ENCODE peak calls at places on chromosome 1, in four cellular contexts. One of them, this sample, is unnamed.

GRCh38 chr1:241828576-241828975 is 19.4 kb upstream of the EXO1 start:
- DNase-seq in neural progenitor cell: no peak
- DNase-seq in HCT116: no peak
- DNase-seq in GM23248: peak
- DNase-seq in this sample: peak

GRCh38 chr1:57591854-57592253 is 168.0 kb upstream of the DAB1 start:
- DNase-seq in neural progenitor cell: no peak
- DNase-seq in HCT116: no peak
- DNase-seq in GM23248: no peak
- DNase-seq in this sample: no peak

GRCh38 chr1:2523891-2524609 is 2.3 kb downstream of the PANK4 start:
- DNase-seq in neural progenitor cell: no peak
- DNase-seq in HCT116: no peak
- DNase-seq in GM23248: no peak
- DNase-seq in this sample: no peak

GRCh38 chr1:113391643-113392271 is 1.4 kb downstream of the MAGI3 start:
- DNase-seq in GM23248: peak
- DNase-seq in HCT116: no peak
- DNase-seq in neural progenitor cell: peak
- DNase-seq in this sample: peak

GRCh38 chr1:245869847-245870246 is 637.2 kb downstream of the SMYD3 start:
- DNase-seq in HCT116: no peak
- DNase-seq in neural progenitor cell: no peak
- DNase-seq in GM23248: no peak
- DNase-seq in this sample: peak

GRCh38 chr1:112849425-112849966 is 106.5 kb downstream of the SLC16A1 start:
- DNase-seq in neural progenitor cell: peak
- DNase-seq in GM23248: peak
- DNase-seq in HCT116: no peak
- DNase-seq in this sample: peak

GRCh38 chr1:5119496-5120234 is 465.3 kb downstream of the AJAP1 start:
- DNase-seq in GM23248: no peak
- DNase-seq in neural progenitor cell: peak
- DNase-seq in HCT116: no peak
- DNase-seq in this sample: peak

GRCh38 chr1:157994081-157994581 is 686 bp downstream of the KIRREL1 start:
- DNase-seq in GM23248: peak
- DNase-seq in neural progenitor cell: no peak
- DNase-seq in HCT116: no peak
- DNase-seq in this sample: no peak

GRCh38 chr1:7420706-7421105 is 350.4 kb upstream of the VAMP3 start:
- DNase-seq in GM23248: no peak
- DNase-seq in neural progenitor cell: no peak
- DNase-seq in HCT116: no peak
- DNase-seq in this sample: no peak
- TF ChIP-seq EZH2phosphoT487 in GM23248: no peak
- TF ChIP-seq EZH2phosphoT487 in neural progenitor cell: no peak
- TF ChIP-seq EZH2phosphoT487 in HCT116: no peak
- TF ChIP-seq EZH2phosphoT487 in this sample: no peak

GRCh38 chr1:205600085-205600484 is 31.7 kb downstream of the ELK4 start:
- DNase-seq in HCT116: no peak
- DNase-seq in neural progenitor cell: no peak
- DNase-seq in GM23248: peak
- DNase-seq in this sample: peak

GRCh38 chr1:205601209-205601608 is 30.6 kb downstream of the ELK4 start:
- DNase-seq in neural progenitor cell: no peak
- DNase-seq in GM23248: no peak
- DNase-seq in HCT116: no peak
- DNase-seq in this sample: no peak

GRCh38 chr1:205598841-205599666 is 32.8 kb downstream of the ELK4 start:
- DNase-seq in neural progenitor cell: no peak
- DNase-seq in HCT116: no peak
- DNase-seq in GM23248: no peak
- DNase-seq in this sample: no peak

GRCh38 chr1:205597691-205598314 is 34.0 kb downstream of the ELK4 start:
- DNase-seq in neural progenitor cell: no peak
- DNase-seq in HCT116: no peak
- DNase-seq in GM23248: no peak
- DNase-seq in this sample: no peak

GRCh38 chr1:205599667-205600042 is 32.2 kb downstream of the ELK4 start:
- DNase-seq in HCT116: no peak
- DNase-seq in neural progenitor cell: no peak
- DNase-seq in GM23248: no peak
- DNase-seq in this sample: no peak
- H3K9ac ChIP-seq in HCT116: no peak
- H3K9ac ChIP-seq in neural progenitor cell: no peak
- H3K9ac ChIP-seq in GM23248: no peak
- H3K9ac ChIP-seq in this sample: no peak

GRCh38 chr1:26410706-26411623 is at the start of gene LIN28A:
- DNase-seq in GM23248: no peak
- DNase-seq in neural progenitor cell: peak
- DNase-seq in HCT116: no peak
- DNase-seq in this sample: no peak

GRCh38 chr1:26409191-26409751 is 1.3 kb upstream of the LIN28A start:
- DNase-seq in GM23248: no peak
- DNase-seq in neural progenitor cell: peak
- DNase-seq in HCT116: no peak
- DNase-seq in this sample: no peak

GRCh38 chr1:26413031-26413430 is 2.4 kb downstream of the LIN28A start:
- DNase-seq in HCT116: no peak
- DNase-seq in neural progenitor cell: peak
- DNase-seq in GM23248: no peak
- DNase-seq in this sample: no peak

GRCh38 chr1:26412180-26412840 is 1.7 kb downstream of the LIN28A start:
- DNase-seq in neural progenitor cell: peak
- DNase-seq in HCT116: no peak
- DNase-seq in GM23248: no peak
- DNase-seq in this sample: no peak

GRCh38 chr1:26411624-26412074 is 1.0 kb downstream of the LIN28A start:
- DNase-seq in GM23248: no peak
- DNase-seq in neural progenitor cell: peak
- DNase-seq in HCT116: no peak
- DNase-seq in this sample: no peak
- TF ChIP-seq EZH2 in GM23248: peak
- TF ChIP-seq EZH2 in neural progenitor cell: no peak
- TF ChIP-seq EZH2 in HCT116: no peak
- TF ChIP-seq EZH2 in this sample: no peak

GRCh38 chr1:231419147-231419546 is 2.9 kb downstream of the EGLN1 start:
- DNase-seq in HCT116: no peak
- DNase-seq in GM23248: no peak
- DNase-seq in neural progenitor cell: no peak
- DNase-seq in this sample: peak

GRCh38 chr1:231419738-231420298 is 2.3 kb downstream of the EGLN1 start:
- DNase-seq in HCT116: no peak
- DNase-seq in GM23248: peak
- DNase-seq in neural progenitor cell: peak
- DNase-seq in this sample: no peak

GRCh38 chr1:231421616-231421970 is 494 bp downstream of the EGLN1 start:
- DNase-seq in neural progenitor cell: no peak
- DNase-seq in HCT116: no peak
- DNase-seq in GM23248: peak
- DNase-seq in this sample: peak

GRCh38 chr1:231420959-231421615 is 1.0 kb downstream of the EGLN1 start:
- DNase-seq in GM23248: peak
- DNase-seq in neural progenitor cell: peak
- DNase-seq in HCT116: no peak
- DNase-seq in this sample: peak

DNA sequence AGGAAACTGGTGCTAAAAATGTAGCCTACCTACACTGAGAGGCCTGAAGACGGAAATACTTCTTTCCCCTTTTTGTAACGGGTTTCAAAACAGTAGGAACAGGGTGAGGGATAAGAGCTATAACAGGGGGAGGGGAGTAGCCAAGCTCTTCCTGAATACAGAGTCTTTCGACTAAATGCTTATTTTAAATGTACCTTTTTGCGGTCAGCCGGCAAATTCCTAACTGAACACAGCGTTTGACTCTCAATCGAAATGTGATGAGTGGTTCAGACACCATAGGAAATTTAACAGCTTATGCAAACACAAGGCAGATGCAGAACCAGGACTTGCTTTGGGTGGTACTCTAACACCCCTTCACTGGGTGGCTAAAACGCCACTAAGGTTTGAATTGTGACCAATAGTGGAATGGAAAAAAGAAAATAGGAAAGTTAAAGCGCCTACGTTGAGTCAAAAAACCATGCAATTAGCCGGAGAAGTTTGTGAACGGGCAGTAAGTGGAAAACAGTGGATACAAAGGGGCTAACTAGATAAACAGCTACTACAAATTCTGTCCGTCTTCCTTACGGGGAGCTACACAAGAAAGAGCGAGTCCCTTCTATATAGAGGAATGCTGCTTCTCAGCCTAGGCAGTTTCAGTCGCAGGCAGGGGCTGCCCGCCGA is 1.7 kb downstream of the EGLN1 start:
- DNase-seq in GM23248: peak
- DNase-seq in neural progenitor cell: peak
- DNase-seq in HCT116: no peak
- DNase-seq in this sample: peak
- TF ChIP-seq EZH2phosphoT487 in GM23248: no peak
- TF ChIP-seq EZH2phosphoT487 in neural progenitor cell: no peak
- TF ChIP-seq EZH2phosphoT487 in HCT116: no peak
- TF ChIP-seq EZH2phosphoT487 in this sample: no peak

GRCh38 chr1:37999434-38000232 is 5.7 kb downstream of the FHL3 start:
- DNase-seq in neural progenitor cell: peak
- DNase-seq in GM23248: peak
- DNase-seq in HCT116: no peak
- DNase-seq in this sample: peak
- H3K9ac ChIP-seq in neural progenitor cell: peak
- H3K9ac ChIP-seq in GM23248: peak
- H3K9ac ChIP-seq in HCT116: peak
- H3K9ac ChIP-seq in this sample: peak

GRCh38 chr1:20729990-20730689 is 2.4 kb downstream of the SH2D5 start:
- DNase-seq in HCT116: no peak
- DNase-seq in GM23248: no peak
- DNase-seq in neural progenitor cell: no peak
- DNase-seq in this sample: no peak

GRCh38 chr1:20727746-20728316 is 4.7 kb downstream of the SH2D5 start:
- DNase-seq in neural progenitor cell: peak
- DNase-seq in GM23248: no peak
- DNase-seq in HCT116: no peak
- DNase-seq in this sample: no peak

GRCh38 chr1:20728371-20729154 is 3.9 kb downstream of the SH2D5 start:
- DNase-seq in neural progenitor cell: no peak
- DNase-seq in GM23248: no peak
- DNase-seq in HCT116: no peak
- DNase-seq in this sample: no peak

GRCh38 chr1:20730690-20731056 is 1.8 kb downstream of the SH2D5 start:
- DNase-seq in GM23248: no peak
- DNase-seq in neural progenitor cell: no peak
- DNase-seq in HCT116: no peak
- DNase-seq in this sample: no peak

DNA sequence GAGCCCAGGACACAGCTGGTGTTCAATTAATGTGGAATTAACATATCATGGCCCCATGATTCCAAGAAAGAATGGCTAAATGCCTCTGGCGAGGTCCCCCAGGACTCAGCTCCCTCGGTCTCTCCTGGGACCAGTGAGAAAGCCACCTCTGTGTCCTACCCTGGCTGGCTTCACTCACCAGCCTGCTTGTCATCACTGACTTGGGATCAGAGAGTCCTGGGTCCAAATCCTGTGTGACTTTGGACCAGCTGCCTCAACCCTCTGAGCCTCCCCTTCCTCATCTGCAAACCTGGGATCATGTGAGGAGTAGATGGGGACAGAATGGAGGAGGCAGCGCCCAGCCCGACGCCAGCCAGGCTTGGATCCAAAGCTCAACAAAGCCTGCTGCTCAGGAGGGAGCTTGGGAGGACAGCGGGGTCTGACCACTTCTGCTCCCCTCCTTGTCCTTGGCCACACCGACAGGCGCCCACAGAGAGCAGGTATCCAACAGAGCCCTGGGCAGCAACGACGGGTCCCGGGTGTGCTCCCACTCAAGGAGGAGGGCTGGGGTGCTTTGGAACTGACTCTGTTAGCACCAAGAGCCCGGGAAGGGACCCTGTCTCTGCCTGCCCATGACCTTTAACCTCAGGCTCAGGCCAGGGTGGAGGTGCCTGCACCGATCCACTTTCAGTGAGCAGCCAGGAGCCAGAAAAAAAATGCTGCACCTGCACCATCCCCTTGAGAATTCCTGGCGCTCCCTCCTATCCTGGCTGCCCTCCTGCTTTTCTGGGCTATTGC is 3.2 kb downstream of the SH2D5 start:
- DNase-seq in GM23248: no peak
- DNase-seq in HCT116: no peak
- DNase-seq in neural progenitor cell: no peak
- DNase-seq in this sample: no peak
- TF ChIP-seq EZH2 in GM23248: no peak
- TF ChIP-seq EZH2 in HCT116: no peak
- TF ChIP-seq EZH2 in neural progenitor cell: no peak
- TF ChIP-seq EZH2 in this sample: no peak

DNA sequence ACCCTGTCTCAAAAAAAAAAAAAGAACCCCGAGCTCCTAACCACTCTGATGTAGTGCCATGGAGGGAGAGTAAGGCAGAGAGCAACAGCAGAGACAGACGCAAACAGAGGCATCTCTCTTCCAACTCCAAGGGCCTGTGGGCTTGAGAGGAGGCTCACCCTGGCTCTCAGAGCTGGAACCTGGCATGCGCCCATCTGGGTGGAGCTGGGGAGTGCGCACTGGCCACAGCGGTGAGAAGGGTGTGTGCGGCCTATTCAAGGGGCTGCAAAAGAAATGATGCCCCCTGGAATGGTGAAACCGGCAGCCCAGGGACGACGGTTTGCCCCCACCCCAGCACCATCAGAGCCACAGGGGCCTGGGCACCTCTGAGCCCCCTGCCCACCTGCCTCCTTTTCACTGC is 17.6 kb downstream of the COL8A2 start:
- DNase-seq in HCT116: no peak
- DNase-seq in neural progenitor cell: no peak
- DNase-seq in GM23248: peak
- DNase-seq in this sample: no peak
- TF ChIP-seq EZH2phosphoT487 in HCT116: no peak
- TF ChIP-seq EZH2phosphoT487 in neural progenitor cell: no peak
- TF ChIP-seq EZH2phosphoT487 in GM23248: no peak
- TF ChIP-seq EZH2phosphoT487 in this sample: no peak

GRCh38 chr1:40384413-40384762 is 10.9 kb downstream of the SMAP2 start:
- DNase-seq in HCT116: no peak
- DNase-seq in GM23248: no peak
- DNase-seq in neural progenitor cell: no peak
- DNase-seq in this sample: peak
- H3K9ac ChIP-seq in HCT116: no peak
- H3K9ac ChIP-seq in GM23248: no peak
- H3K9ac ChIP-seq in neural progenitor cell: no peak
- H3K9ac ChIP-seq in this sample: peak

This sample was measured in PC-3.